ENCODE peak calls at places on chromosome 19, in eight cellular contexts. D, F, N, B, H, L, Z and A are unnamed samples.

GRCh38 chr19:11446652-11447301 is 11.3 kb downstream of the PRKCSH start:
- DNase-seq in D (no peak), F (peak; percentile 73), N (peak; percentile 40), B (no peak), H (peak; percentile 33), L (no peak), Z (no peak), A (peak; percentile 61)

GRCh38 chr19:2084993-2085720 is 11.0 kb downstream of the MOB3A start:
- DNase-seq in D (no peak), F (no peak), N (peak; percentile 43), B (peak; percentile 65), H (peak; percentile 38), L (no peak), Z (no peak), A (peak; percentile 80)

GRCh38 chr19:21328402-21328801 is 808 bp downstream of the ZNF708 start:
- DNase-seq in D (no peak), F (no peak), N (no peak), B (no peak), H (peak; percentile 4), L (no peak), Z (no peak), A (no peak)

GRCh38 chr19:2227415-2228156 is 8.5 kb downstream of the PLEKHJ1 start:
- DNase-seq in D (no peak), F (no peak), N (no peak), B (no peak), H (no peak), L (peak; percentile 54), Z (no peak), A (peak; percentile 48)

GRCh38 chr19:45253396-45254027 is 2.4 kb downstream of the MARK4 start:
- DNase-seq in D (no peak), F (no peak), N (no peak), B (peak; percentile 30), H (peak; percentile 29), L (no peak), Z (no peak), A (no peak)

GRCh38 chr19:15159251-15159650 is 41.5 kb downstream of the NOTCH3 start:
- DNase-seq in D (no peak), F (no peak), N (no peak), B (peak; percentile 17), H (peak; percentile 39), L (no peak), Z (no peak), A (no peak)

GRCh38 chr19:873084-874019 is 13.9 kb downstream of the CFD start:
- DNase-seq in D (no peak), F (no peak), N (no peak), B (peak; percentile 72), H (peak; percentile 26), L (no peak), Z (peak; percentile 56), A (no peak)

GRCh38 chr19:7394728-7395359 is 46.1 kb downstream of the ARHGEF18 start:
- DNase-seq in D (peak; percentile 85), F (peak; percentile 90), N (peak; percentile 93), B (peak; percentile 85), H (peak; percentile 90), L (peak; percentile 84), Z (peak; percentile 69), A (peak; percentile 96)

GRCh38 chr19:21947775-21948174 is 63.0 kb downstream of the ZNF208 start:
- DNase-seq in D (no peak), F (no peak), N (no peak), B (no peak), H (peak; percentile 4), L (no peak), Z (peak; percentile 4), A (no peak)

GRCh38 chr19:41969196-41969595 is 10.1 kb upstream of the RABAC1 start:
- DNase-seq in D (no peak), F (no peak), N (no peak), B (no peak), H (no peak), L (no peak), Z (no peak), A (no peak)

GRCh38 chr19:51440846-51441409 is 17.3 kb downstream of the SIGLEC8 start:
- DNase-seq in D (no peak), F (no peak), N (no peak), B (no peak), H (no peak), L (no peak), Z (no peak), A (no peak)

GRCh38 chr19:51440052-51440451 is 18.2 kb downstream of the SIGLEC8 start:
- DNase-seq in D (no peak), F (no peak), N (no peak), B (no peak), H (no peak), L (no peak), Z (no peak), A (no peak)

GRCh38 chr19:51433092-51433491 is 15.7 kb upstream of the SIGLEC10 start:
- DNase-seq in D (no peak), F (no peak), N (no peak), B (no peak), H (no peak), L (no peak), Z (no peak), A (no peak)

GRCh38 chr19:51441410-51442390 is 16.6 kb downstream of the SIGLEC8 start:
- DNase-seq in D (no peak), F (no peak), N (no peak), B (no peak), H (no peak), L (no peak), Z (no peak), A (peak; percentile 48)

GRCh38 chr19:51439021-51439465 is 19.2 kb downstream of the SIGLEC8 start:
- DNase-seq in D (no peak), F (no peak), N (no peak), B (peak; percentile 8), H (peak; percentile 7), L (no peak), Z (no peak), A (no peak)
- TF ChIP-seq CTCF in D (peak; percentile 22), F (peak; percentile 28), N (peak; percentile 41), B (peak; percentile 49), H (peak; percentile 38), L (peak; percentile 25), Z (peak; percentile 52), A (no peak)

GRCh38 chr19:12667903-12668302 is 1.3 kb downstream of the WDR83 start:
- DNase-seq in D (no peak), F (no peak), N (no peak), B (no peak), H (no peak), L (no peak), Z (no peak), A (no peak)

GRCh38 chr19:12665281-12665573 is 1.3 kb downstream of the MAN2B1 start:
- DNase-seq in D (no peak), F (no peak), N (no peak), B (no peak), H (no peak), L (no peak), Z (no peak), A (peak; percentile 64)

GRCh38 chr19:12666305-12667048 is at the start of the genes MAN2B1 and WDR83:
- DNase-seq in D (peak; percentile 56), F (peak; percentile 65), N (peak; percentile 74), B (peak; percentile 38), H (peak; percentile 48), L (peak; percentile 55), Z (no peak), A (peak; percentile 83)

GRCh38 chr19:12665646-12666304 is 767 bp downstream of the MAN2B1 start:
- DNase-seq in D (no peak), F (no peak), N (no peak), B (no peak), H (peak; percentile 14), L (no peak), Z (no peak), A (peak; percentile 39)

DNA sequence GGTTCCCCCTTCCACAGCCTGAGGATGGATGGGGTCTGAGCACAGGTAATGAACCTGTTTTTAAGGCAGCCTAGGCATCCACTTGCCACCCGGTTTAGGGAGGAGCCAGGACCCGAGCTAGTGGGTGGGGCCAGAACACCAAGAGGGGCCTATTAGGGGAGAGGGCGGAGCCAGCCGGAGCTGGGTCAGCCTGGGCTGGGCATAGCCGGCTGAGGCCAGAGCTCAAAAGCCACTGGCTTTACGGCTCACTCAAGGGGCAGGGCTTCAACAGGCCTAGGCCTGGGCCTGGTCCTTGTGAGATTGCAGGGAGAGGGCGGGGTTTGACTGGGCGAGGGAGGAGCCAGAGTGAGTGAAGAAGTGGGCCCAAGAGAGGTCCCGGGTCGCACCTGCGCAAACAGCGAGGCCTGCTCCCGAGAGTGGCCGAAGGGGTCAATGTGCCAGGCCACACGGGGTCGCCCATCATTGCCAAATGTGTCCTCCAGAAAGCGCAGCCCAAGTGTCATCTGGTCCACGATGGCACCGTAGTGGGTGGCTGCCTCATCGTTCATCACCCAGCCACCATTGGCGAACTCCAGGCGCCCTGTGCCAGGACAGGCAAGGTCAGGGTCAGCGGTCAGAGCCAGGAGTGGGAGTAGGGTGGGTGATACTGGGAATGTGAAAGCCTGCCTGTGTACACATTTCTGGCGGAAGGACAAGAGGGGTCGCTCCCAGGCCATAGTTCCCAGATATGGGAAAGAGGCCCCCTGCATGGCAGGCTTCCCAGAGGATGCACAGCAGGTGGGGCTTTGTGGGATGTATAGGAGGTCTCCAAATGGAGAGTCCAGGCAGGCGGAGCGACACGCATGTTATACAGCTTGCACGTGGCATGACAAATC is 1.9 kb downstream of the MAN2B1 start:
- DNase-seq in D (no peak), F (no peak), N (no peak), B (no peak), H (no peak), L (no peak), Z (no peak), A (no peak)
- TF ChIP-seq CTCF in D (no peak), F (no peak), N (no peak), B (no peak), H (no peak), L (no peak), Z (no peak), A (no peak)

GRCh38 chr19:50602496-50602895 is 34.3 kb upstream of the LRRC4B start:
- DNase-seq in D (no peak), F (no peak), N (no peak), B (no peak), H (no peak), L (no peak), Z (no peak), A (no peak)

GRCh38 chr19:50607388-50607787 is 32.3 kb downstream of the SYT3 start:
- DNase-seq in D (no peak), F (no peak), N (no peak), B (no peak), H (no peak), L (no peak), Z (no peak), A (no peak)

GRCh38 chr19:50602935-50603334 is 34.7 kb upstream of the LRRC4B start:
- DNase-seq in D (no peak), F (no peak), N (no peak), B (no peak), H (no peak), L (no peak), Z (no peak), A (no peak)

GRCh38 chr19:50607874-50608785 is 31.6 kb downstream of the SYT3 start:
- DNase-seq in D (peak; percentile 29), F (peak; percentile 97), N (peak; percentile 57), B (peak; percentile 48), H (peak; percentile 88), L (peak; percentile 38), Z (peak; percentile 13), A (peak; percentile 46)
- TF ChIP-seq CTCF in D (no peak), F (peak; percentile 80), N (peak; percentile 43), B (peak; percentile 36), H (peak; percentile 63), L (no peak), Z (peak; percentile 3), A (no peak)

DNA sequence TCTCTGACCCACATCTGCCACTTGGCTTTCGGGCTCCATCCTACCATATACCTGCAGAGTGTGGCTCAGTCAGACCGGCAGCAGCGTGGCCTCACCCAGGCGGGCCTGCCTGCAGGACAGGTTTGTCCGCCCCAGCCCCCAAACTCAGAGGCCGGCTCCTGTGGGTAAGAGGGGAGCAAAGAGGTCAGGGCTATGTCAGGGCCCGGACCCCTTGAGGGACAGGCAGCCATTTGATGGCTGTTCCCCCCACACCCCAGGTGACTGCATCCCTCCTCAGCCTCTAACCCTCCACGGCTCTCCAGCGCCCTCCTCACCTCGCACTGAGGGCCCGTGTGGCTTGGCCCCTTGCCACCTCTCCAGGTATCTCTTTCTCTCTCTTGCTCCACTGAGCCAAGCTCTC is 12.3 kb upstream of the ZBTB32 start:
- DNase-seq in D (no peak), F (no peak), N (no peak), B (no peak), H (no peak), L (no peak), Z (no peak), A (no peak)
- TF ChIP-seq CTCF in D (no peak), F (no peak), N (no peak), B (no peak), H (no peak), L (no peak), Z (no peak), A (no peak)